ENCODE peak calls at places on chromosomes 11 and 22, in four cellular contexts. F, P, J and Q are unnamed samples.

GRCh38 chr11:76193219-76193618 is 13.1 kb downstream of the WNT11 start:
- DNase-seq in P (no peak), F (no peak), J (no peak), Q (no peak)

GRCh38 chr11:31722754-31723153 is 88.4 kb downstream of the PAX6 start:
- DNase-seq in P (no peak), J (no peak), F (no peak), Q (no peak)

GRCh38 chr11:115931684-115932083 is 427.5 kb upstream of the CADM1 start:
- DNase-seq in F (no peak), P (no peak), J (no peak), Q (no peak)

GRCh38 chr11:83909579-83909978 is 623.4 kb upstream of the CCDC90B start:
- DNase-seq in P (no peak), F (no peak), J (no peak), Q (no peak)

GRCh38 chr11:67299471-67300191 is 3.7 kb upstream of the SSH3 start:
- DNase-seq in J (no peak), P (no peak), F (no peak), Q (no peak)

GRCh38 chr11:1291295-1292017 is 18.0 kb downstream of the TOLLIP start:
- DNase-seq in J (no peak), F (no peak), P (no peak), Q (no peak)

GRCh38 chr11:61752117-61752924 is at the start of gene MYRF:
- DNase-seq in J (peak), F (no peak), P (peak), Q (no peak)

GRCh38 chr11:2477254-2477653 is 32.4 kb downstream of the KCNQ1 start:
- DNase-seq in F (no peak), P (no peak), J (no peak), Q (no peak)

GRCh38 chr11:128890543-128891409 is at the start of gene KCNJ5:
- DNase-seq in P (peak), J (peak), F (peak), Q (no peak)

GRCh38 chr11:113159967-113160621 is 154.3 kb upstream of the TTC12 start:
- DNase-seq in J (no peak), F (no peak), P (peak), Q (no peak)

GRCh38 chr22:20111045-20111688 is 4.7 kb upstream of the RANBP1 start:
- DNase-seq in P (no peak), F (no peak), J (peak), Q (peak)

GRCh38 chr22:46996595-46997310 is 234.3 kb downstream of the TBC1D22A start:
- DNase-seq in J (peak), P (no peak), F (peak), Q (no peak)

GRCh38 chr11:83751041-83751440 is 464.9 kb upstream of the CCDC90B start:
- DNase-seq in J (no peak), P (no peak), F (no peak), Q (no peak)

GRCh38 chr11:122791411-122791810 is 46.9 kb upstream of the CRTAM start:
- DNase-seq in J (no peak), F (no peak), P (no peak), Q (peak)

GRCh38 chr11:122791836-122792235 is 46.5 kb upstream of the CRTAM start:
- DNase-seq in P (no peak), J (no peak), F (no peak), Q (peak)

GRCh38 chr11:122789916-122790315 is 48.4 kb upstream of the CRTAM start:
- DNase-seq in J (no peak), F (no peak), P (no peak), Q (no peak)

GRCh38 chr11:122786896-122787295 is 51.4 kb upstream of the CRTAM start:
- DNase-seq in J (no peak), F (peak), P (no peak), Q (no peak)

GRCh38 chr11:122788781-122789535 is 49.3 kb upstream of the CRTAM start:
- DNase-seq in F (no peak), J (no peak), P (no peak), Q (no peak)
- TF ChIP-seq CTCF in F (no peak), J (peak), P (no peak), Q (peak)

DNA sequence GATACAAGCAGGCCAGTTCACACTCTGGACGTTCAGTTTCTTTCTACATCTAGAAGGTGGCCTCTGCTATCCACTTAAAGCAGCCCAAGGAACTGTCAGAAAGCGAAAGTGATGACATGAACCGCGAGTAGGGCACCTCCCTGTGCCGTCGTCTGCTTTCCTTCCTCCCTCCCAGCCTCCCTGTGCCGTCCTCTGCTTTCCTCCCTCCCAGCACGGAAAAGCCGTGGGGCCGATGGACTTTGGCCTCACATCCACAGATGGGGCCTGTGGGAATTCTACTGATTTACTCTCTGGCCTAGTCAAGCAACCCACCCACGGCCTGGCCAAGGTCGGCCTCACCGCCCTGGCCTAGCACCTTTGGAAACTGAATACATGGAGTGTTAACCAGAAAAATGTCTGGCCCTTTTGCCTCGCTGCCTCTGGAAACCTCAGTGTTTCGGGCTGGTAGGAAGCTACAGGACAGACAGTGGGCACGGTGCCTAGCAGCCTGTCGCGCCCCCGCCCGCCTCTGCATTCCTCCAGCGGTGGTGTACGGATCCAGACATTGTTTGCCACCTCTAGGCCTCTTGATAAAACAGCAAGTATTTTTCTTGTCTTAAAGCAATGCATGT is 14.2 kb downstream of the PEX26 start:
- DNase-seq in P (peak), F (peak), J (peak), Q (no peak)
- H3K4me3 ChIP-seq in P (peak), F (peak), J (peak), Q (no peak)

DNA sequence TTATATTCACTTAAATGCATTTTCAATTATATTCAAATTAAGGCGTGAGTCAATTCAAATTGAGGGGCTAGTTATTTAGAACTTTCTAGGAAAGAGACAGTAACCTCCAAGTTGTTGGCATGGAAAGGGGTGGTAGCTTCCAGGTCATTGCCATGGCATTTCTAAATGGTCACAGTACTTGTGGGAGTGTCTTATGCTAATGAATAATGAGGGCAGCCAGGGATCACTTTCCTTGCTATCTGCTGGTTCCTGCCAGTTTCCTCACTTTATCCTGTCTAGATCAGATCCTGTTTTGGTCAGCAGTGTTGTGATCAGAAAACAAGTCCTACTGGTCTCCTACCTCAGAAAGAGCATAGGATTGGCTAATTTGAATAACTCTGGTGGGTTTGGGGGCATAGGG is 21.8 kb upstream of the RNASEH2C start:
- DNase-seq in J (no peak), P (no peak), F (no peak), Q (no peak)
- TF ChIP-seq CTCF in J (no peak), P (no peak), F (no peak), Q (no peak)

DNA sequence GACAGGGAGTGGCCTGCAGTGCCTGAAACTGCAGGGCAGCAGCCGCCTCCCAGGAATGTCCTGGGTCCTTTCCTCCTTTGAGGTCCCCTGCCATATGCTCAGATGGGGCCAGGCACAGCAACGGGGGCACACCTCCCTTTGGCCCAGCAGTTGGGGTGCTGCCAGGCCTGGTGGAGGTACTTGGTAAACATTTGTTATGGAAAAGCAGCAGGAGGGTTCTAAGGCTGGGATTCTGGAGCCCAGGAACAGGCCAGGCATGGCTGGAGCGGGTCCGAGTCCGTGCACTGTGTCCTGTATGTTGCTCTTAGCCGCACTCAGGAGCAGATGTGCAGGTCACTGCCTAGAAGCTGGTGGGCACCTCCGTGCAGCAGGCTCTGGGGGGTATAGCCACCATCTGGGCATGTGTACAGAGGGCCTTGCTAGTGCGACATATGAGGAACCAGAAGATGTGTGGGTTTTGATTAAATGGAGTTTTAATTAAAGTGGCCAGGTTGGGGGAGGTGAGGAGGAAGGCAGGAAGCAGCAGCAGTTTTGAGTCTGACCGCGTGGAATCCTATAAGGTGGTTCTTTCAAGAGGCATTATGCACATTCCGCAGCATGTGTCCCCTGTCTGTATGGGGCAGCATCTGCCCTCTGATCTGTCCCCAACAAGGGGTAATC is 1.5 kb downstream of the ADORA2A start:
- DNase-seq in F (no peak), J (no peak), P (no peak), Q (no peak)
- H3K4me3 ChIP-seq in F (no peak), J (no peak), P (no peak), Q (no peak)

DNA sequence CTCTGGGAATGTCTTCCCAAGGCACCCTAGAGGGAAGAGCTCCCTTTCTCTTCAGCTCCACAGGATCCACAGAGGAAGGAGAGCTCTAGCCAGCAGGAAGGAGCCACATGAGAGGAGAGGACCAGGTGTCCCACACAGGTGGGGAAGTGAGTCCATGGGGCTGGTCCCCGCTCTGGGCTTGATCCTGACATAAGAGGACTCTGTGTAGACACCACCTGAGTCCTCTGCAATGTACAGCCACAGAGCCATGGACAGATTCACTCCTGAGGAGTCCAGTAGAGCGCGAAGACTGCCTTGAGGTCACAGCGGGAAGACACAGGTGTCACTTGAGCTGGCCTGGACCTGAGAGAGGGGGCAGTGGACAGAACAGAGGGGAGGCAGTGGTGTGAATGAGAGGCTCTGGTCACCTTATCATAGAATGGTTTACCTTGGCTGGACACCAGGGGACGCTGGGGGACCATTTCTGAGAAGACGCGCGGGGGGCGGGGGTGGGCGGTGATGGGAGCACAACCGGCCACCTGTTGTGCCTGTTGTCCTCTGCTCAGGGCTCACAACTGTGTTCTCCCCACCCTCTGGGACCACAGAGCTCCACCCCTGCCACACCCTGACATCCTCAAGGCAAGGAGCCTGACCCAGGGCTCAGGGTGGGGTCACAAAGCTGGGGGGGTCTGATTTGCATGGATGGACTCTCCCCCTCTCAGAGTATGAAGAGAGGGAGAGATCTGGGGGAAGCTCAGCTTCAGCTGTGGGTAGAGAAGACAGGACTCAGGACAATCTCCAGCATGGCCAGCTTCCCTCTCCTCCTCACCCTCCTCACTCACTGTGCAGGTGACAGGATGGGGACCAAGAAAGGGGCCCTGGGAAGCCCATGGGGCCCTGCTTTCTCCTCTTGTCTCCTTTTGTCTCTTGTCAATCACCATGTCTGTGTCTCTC is 128.2 kb downstream of the ZNF280B start:
- DNase-seq in J (no peak), F (no peak), P (no peak), Q (no peak)
- TF ChIP-seq CTCF in J (no peak), F (no peak), P (no peak), Q (no peak)

GRCh38 chr11:96340555-96340885 is 2.5 kb downstream of the MAML2 start:
- DNase-seq in J (no peak), P (no peak), F (peak), Q (no peak)
- H3K4me3 ChIP-seq in J (no peak), P (peak), F (no peak), Q (peak)